ENCODE peak calls at places on chromosomes 4 and X, in six cellular contexts. One of them, this sample, is unnamed.

GRCh38 chr4:22077571-22077970 is 129.0 kb upstream of the KCNIP4 start:
- DNase-seq in fibroblast of lung: peak; percentile 19
- DNase-seq in GM23338: no peak
- DNase-seq in SK-N-SH: no peak
- DNase-seq in endothelial cell of umbilical vein: no peak
- DNase-seq in GM23248: peak; percentile 44
- DNase-seq in this sample: no peak

GRCh38 chr4:67122029-67122428 is 423.3 kb downstream of the CENPC start:
- DNase-seq in SK-N-SH: no peak
- DNase-seq in endothelial cell of umbilical vein: peak; percentile 1
- DNase-seq in fibroblast of lung: peak; percentile 1
- DNase-seq in GM23248: no peak
- DNase-seq in GM23338: peak; percentile 75
- DNase-seq in this sample: no peak

GRCh38 chr4:135464311-135464710 is 1262.7 kb upstream of the PABPC4L start:
- DNase-seq in GM23338: no peak
- DNase-seq in endothelial cell of umbilical vein: no peak
- DNase-seq in SK-N-SH: no peak
- DNase-seq in GM23248: no peak
- DNase-seq in fibroblast of lung: no peak
- DNase-seq in this sample: no peak

GRCh38 chr4:39054497-39054896 is 7.5 kb upstream of the KLHL5 start:
- DNase-seq in GM23338: no peak
- DNase-seq in SK-N-SH: no peak
- DNase-seq in endothelial cell of umbilical vein: no peak
- DNase-seq in GM23248: no peak
- DNase-seq in fibroblast of lung: no peak
- DNase-seq in this sample: no peak

GRCh38 chrX:148037020-148037419 is 55.9 kb downstream of the FMR1NB start:
- DNase-seq in SK-N-SH: no peak
- DNase-seq in GM23338: no peak
- DNase-seq in fibroblast of lung: no peak
- DNase-seq in GM23248: no peak
- DNase-seq in endothelial cell of umbilical vein: no peak
- DNase-seq in this sample: no peak

GRCh38 chr4:31657859-31658258 is 937.7 kb downstream of the PCDH7 start:
- DNase-seq in endothelial cell of umbilical vein: no peak
- DNase-seq in fibroblast of lung: peak; percentile 34
- DNase-seq in SK-N-SH: no peak
- DNase-seq in GM23338: no peak
- DNase-seq in GM23248: no peak
- DNase-seq in this sample: peak; percentile 26

GRCh38 chr4:8427761-8428287 is 12.7 kb downstream of the ACOX3 start:
- DNase-seq in fibroblast of lung: peak; percentile 68
- DNase-seq in endothelial cell of umbilical vein: peak; percentile 73
- DNase-seq in GM23248: peak; percentile 70
- DNase-seq in GM23338: peak; percentile 32
- DNase-seq in SK-N-SH: peak; percentile 39
- DNase-seq in this sample: peak; percentile 51

GRCh38 chrX:143437439-143437838 is 79.8 kb downstream of the SPANXN3 start:
- DNase-seq in SK-N-SH: peak; percentile 6
- DNase-seq in GM23248: no peak
- DNase-seq in GM23338: peak; percentile 53
- DNase-seq in fibroblast of lung: no peak
- DNase-seq in endothelial cell of umbilical vein: no peak
- DNase-seq in this sample: no peak

GRCh38 chrX:134171661-134172587 is 65.1 kb upstream of the CCDC160 start:
- DNase-seq in fibroblast of lung: no peak
- DNase-seq in endothelial cell of umbilical vein: peak; percentile 4
- DNase-seq in SK-N-SH: peak; percentile 64
- DNase-seq in GM23338: peak; percentile 66
- DNase-seq in GM23248: peak; percentile 11
- DNase-seq in this sample: no peak

GRCh38 chrX:40097101-40097491 is 662 bp downstream of the BCOR start:
- DNase-seq in endothelial cell of umbilical vein: no peak
- DNase-seq in SK-N-SH: peak; percentile 56
- DNase-seq in fibroblast of lung: no peak
- DNase-seq in GM23248: peak; percentile 53
- DNase-seq in GM23338: no peak
- DNase-seq in this sample: no peak

GRCh38 chrX:1767026-1767425 is 152.2 kb downstream of the ASMT start:
- DNase-seq in fibroblast of lung: no peak
- DNase-seq in GM23248: no peak
- DNase-seq in SK-N-SH: no peak
- DNase-seq in endothelial cell of umbilical vein: no peak
- DNase-seq in GM23338: peak; percentile 41
- DNase-seq in this sample: no peak

GRCh38 chr4:158411180-158411721 is 110.4 kb upstream of the RXFP1 start:
- DNase-seq in GM23338: no peak
- DNase-seq in SK-N-SH: no peak
- DNase-seq in GM23248: no peak
- DNase-seq in fibroblast of lung: no peak
- DNase-seq in endothelial cell of umbilical vein: no peak
- DNase-seq in this sample: no peak

GRCh38 chr4:55396305-55397023 is 707 bp downstream of the TMEM165 start:
- DNase-seq in endothelial cell of umbilical vein: peak; percentile 43
- DNase-seq in SK-N-SH: peak; percentile 79
- DNase-seq in GM23248: peak; percentile 73
- DNase-seq in GM23338: peak; percentile 73
- DNase-seq in fibroblast of lung: peak; percentile 43
- DNase-seq in this sample: peak; percentile 31

GRCh38 chr4:10461850-10462400 is 4.7 kb upstream of the ZNF518B start:
- DNase-seq in fibroblast of lung: no peak
- DNase-seq in GM23338: peak; percentile 53
- DNase-seq in endothelial cell of umbilical vein: no peak
- DNase-seq in SK-N-SH: no peak
- DNase-seq in GM23248: no peak
- DNase-seq in this sample: no peak

GRCh38 chr4:6352031-6352763 is 82.5 kb downstream of the WFS1 start:
- DNase-seq in endothelial cell of umbilical vein: no peak
- DNase-seq in fibroblast of lung: no peak
- DNase-seq in GM23338: no peak
- DNase-seq in SK-N-SH: no peak
- DNase-seq in GM23248: no peak
- DNase-seq in this sample: no peak

GRCh38 chr4:11487876-11488545 is 59.3 kb upstream of the HS3ST1 start:
- DNase-seq in endothelial cell of umbilical vein: no peak
- DNase-seq in fibroblast of lung: peak; percentile 87
- DNase-seq in SK-N-SH: no peak
- DNase-seq in GM23248: no peak
- DNase-seq in GM23338: no peak
- DNase-seq in this sample: peak; percentile 88

GRCh38 chr4:26048378-26048882 is 134.4 kb downstream of the SMIM20 start:
- DNase-seq in SK-N-SH: peak; percentile 32
- DNase-seq in fibroblast of lung: peak; percentile 92
- DNase-seq in GM23338: no peak
- DNase-seq in endothelial cell of umbilical vein: peak; percentile 54
- DNase-seq in GM23248: peak; percentile 96
- DNase-seq in this sample: peak; percentile 88

GRCh38 chrX:119477812-119478232 is 9.6 kb downstream of the SLC25A5 start:
- DNase-seq in SK-N-SH: no peak
- DNase-seq in GM23338: no peak
- DNase-seq in fibroblast of lung: peak; percentile 64
- DNase-seq in GM23248: peak; percentile 87
- DNase-seq in endothelial cell of umbilical vein: no peak
- DNase-seq in this sample: peak; percentile 68

GRCh38 chr4:153161599-153161971 is 42.7 kb upstream of the TRIM2 start:
- DNase-seq in fibroblast of lung: peak; percentile 55
- DNase-seq in endothelial cell of umbilical vein: peak; percentile 12
- DNase-seq in SK-N-SH: no peak
- DNase-seq in GM23248: peak; percentile 41
- DNase-seq in GM23338: no peak
- DNase-seq in this sample: peak; percentile 36

GRCh38 chrX:119667111-119667928 is 25.6 kb downstream of the SEPTIN6 start:
- DNase-seq in endothelial cell of umbilical vein: no peak
- DNase-seq in GM23248: no peak
- DNase-seq in SK-N-SH: peak; percentile 39
- DNase-seq in GM23338: no peak
- DNase-seq in fibroblast of lung: no peak
- DNase-seq in this sample: no peak

GRCh38 chr4:80305466-80305865 is 30.1 kb upstream of the CFAP299 start:
- DNase-seq in fibroblast of lung: peak; percentile 88
- DNase-seq in GM23338: no peak
- DNase-seq in GM23248: peak; percentile 91
- DNase-seq in SK-N-SH: no peak
- DNase-seq in endothelial cell of umbilical vein: no peak
- DNase-seq in this sample: peak; percentile 83

GRCh38 chr4:110865611-110866254 is 242.9 kb upstream of the PITX2 start:
- DNase-seq in GM23338: no peak
- DNase-seq in GM23248: peak; percentile 59
- DNase-seq in fibroblast of lung: peak; percentile 92
- DNase-seq in SK-N-SH: no peak
- DNase-seq in endothelial cell of umbilical vein: no peak
- DNase-seq in this sample: peak; percentile 90

GRCh38 chr4:185865901-185866328 is 53.9 kb upstream of the SORBS2 start:
- DNase-seq in fibroblast of lung: peak; percentile 89
- DNase-seq in GM23338: peak; percentile 23
- DNase-seq in GM23248: peak; percentile 43
- DNase-seq in endothelial cell of umbilical vein: no peak
- DNase-seq in SK-N-SH: no peak
- DNase-seq in this sample: peak; percentile 86

GRCh38 chr4:184819786-184820185 is 6.0 kb downstream of the ACSL1 start:
- DNase-seq in fibroblast of lung: no peak
- DNase-seq in GM23338: no peak
- DNase-seq in endothelial cell of umbilical vein: no peak
- DNase-seq in SK-N-SH: no peak
- DNase-seq in GM23248: no peak
- DNase-seq in this sample: no peak

GRCh38 chr4:184816962-184817361 is 8.8 kb downstream of the ACSL1 start:
- DNase-seq in endothelial cell of umbilical vein: no peak
- DNase-seq in SK-N-SH: no peak
- DNase-seq in fibroblast of lung: no peak
- DNase-seq in GM23338: no peak
- DNase-seq in GM23248: no peak
- DNase-seq in this sample: no peak

GRCh38 chr4:184815046-184815877 is 10.5 kb downstream of the ACSL1 start:
- DNase-seq in GM23338: no peak
- DNase-seq in GM23248: peak; percentile 80
- DNase-seq in fibroblast of lung: peak; percentile 81
- DNase-seq in SK-N-SH: peak; percentile 78
- DNase-seq in endothelial cell of umbilical vein: peak; percentile 39
- DNase-seq in this sample: peak; percentile 76

GRCh38 chr4:184817494-184818215 is 8.1 kb downstream of the ACSL1 start:
- DNase-seq in SK-N-SH: no peak
- DNase-seq in endothelial cell of umbilical vein: no peak
- DNase-seq in fibroblast of lung: no peak
- DNase-seq in GM23338: no peak
- DNase-seq in GM23248: no peak
- DNase-seq in this sample: no peak

DNA sequence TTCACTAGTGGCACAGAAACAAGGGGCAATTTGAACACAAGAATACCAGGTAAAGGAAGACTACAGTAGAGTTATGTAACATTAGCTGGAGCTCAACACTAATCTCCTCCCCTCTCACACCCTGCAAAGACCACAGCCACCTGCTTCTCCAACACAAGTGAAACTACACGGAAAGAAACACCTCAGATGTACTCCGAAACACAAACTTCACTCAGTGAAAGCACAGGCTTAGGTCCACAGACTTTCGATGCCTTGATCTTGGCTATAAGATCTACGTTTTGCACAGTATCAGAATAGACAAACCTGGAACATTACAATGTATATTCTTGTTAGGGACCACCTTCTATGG is 7.6 kb downstream of the ACSL1 start:
- DNase-seq in GM23248: no peak
- DNase-seq in endothelial cell of umbilical vein: no peak
- DNase-seq in GM23338: no peak
- DNase-seq in fibroblast of lung: no peak
- DNase-seq in SK-N-SH: no peak
- DNase-seq in this sample: no peak
- H3K4me2 ChIP-seq in GM23248: no peak overlapping the region
- H3K4me2 ChIP-seq in endothelial cell of umbilical vein: no peak overlapping the region
- H3K4me2 ChIP-seq in GM23338: no peak overlapping the region
- H3K4me2 ChIP-seq in fibroblast of lung: no peak overlapping the region
- H3K4me2 ChIP-seq in SK-N-SH: no peak overlapping the region
- H3K4me2 ChIP-seq in this sample: no peak overlapping the region

GRCh38 chr4:147811878-147812277 is 80.0 kb downstream of the ARHGAP10 start:
- DNase-seq in GM23248: no peak
- DNase-seq in fibroblast of lung: no peak
- DNase-seq in endothelial cell of umbilical vein: no peak
- DNase-seq in SK-N-SH: no peak
- DNase-seq in GM23338: no peak
- DNase-seq in this sample: no peak
- H3K4me1 ChIP-seq in GM23248: peaks cover 34% of the 10 kb centered on the region
- H3K4me1 ChIP-seq in fibroblast of lung: no peaks in the 10 kb centered on the region
- H3K4me1 ChIP-seq in endothelial cell of umbilical vein: no peaks in the 10 kb centered on the region
- H3K4me1 ChIP-seq in SK-N-SH: peaks cover 20% of the 10 kb centered on the region
- H3K4me1 ChIP-seq in GM23338: no peaks in the 10 kb centered on the region
- H3K4me1 ChIP-seq in this sample: peaks cover 6% of the 10 kb centered on the region

GRCh38 chr4:173212379-173212778 is 43.8 kb downstream of the GALNT7 start:
- DNase-seq in SK-N-SH: no peak
- DNase-seq in fibroblast of lung: peak; percentile 35
- DNase-seq in GM23338: no peak
- DNase-seq in endothelial cell of umbilical vein: no peak
- DNase-seq in GM23248: peak; percentile 12
- DNase-seq in this sample: no peak

GRCh38 chr4:173213296-173213695 is 44.7 kb downstream of the GALNT7 start:
- DNase-seq in fibroblast of lung: no peak
- DNase-seq in SK-N-SH: no peak
- DNase-seq in endothelial cell of umbilical vein: no peak
- DNase-seq in GM23248: no peak
- DNase-seq in GM23338: no peak
- DNase-seq in this sample: no peak

GRCh38 chr4:173211838-173212237 is 43.2 kb downstream of the GALNT7 start:
- DNase-seq in SK-N-SH: no peak
- DNase-seq in endothelial cell of umbilical vein: peak; percentile 53
- DNase-seq in GM23338: no peak
- DNase-seq in fibroblast of lung: peak; percentile 89
- DNase-seq in GM23248: peak; percentile 75
- DNase-seq in this sample: peak; percentile 82

GRCh38 chr4:173214661-173215060 is 46.0 kb downstream of the GALNT7 start:
- DNase-seq in fibroblast of lung: peak; percentile 76
- DNase-seq in SK-N-SH: no peak
- DNase-seq in GM23248: no peak
- DNase-seq in GM23338: no peak
- DNase-seq in endothelial cell of umbilical vein: no peak
- DNase-seq in this sample: peak; percentile 70

DNA sequence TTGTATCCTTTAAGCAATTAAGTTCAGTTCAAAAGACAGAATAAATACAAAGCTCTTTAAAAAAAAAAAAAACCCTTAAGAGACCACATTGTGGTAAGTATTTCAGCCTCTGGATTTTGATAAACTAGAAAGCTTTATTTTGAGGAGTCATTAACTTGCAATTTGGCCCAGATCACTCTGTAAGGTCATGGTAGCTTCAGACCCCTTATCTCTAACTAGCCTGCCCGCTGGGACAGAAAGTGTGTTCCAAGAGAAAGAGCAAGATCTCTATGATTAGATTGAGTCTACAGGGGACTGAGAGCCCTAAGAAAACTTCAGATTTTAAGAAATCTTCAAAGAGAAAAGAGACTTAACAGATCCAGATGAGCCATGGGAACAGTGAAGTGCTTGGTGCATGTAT is 45.6 kb downstream of the GALNT7 start:
- DNase-seq in GM23338: no peak
- DNase-seq in endothelial cell of umbilical vein: no peak
- DNase-seq in fibroblast of lung: peak; percentile 33
- DNase-seq in SK-N-SH: no peak
- DNase-seq in GM23248: no peak
- DNase-seq in this sample: peak; percentile 26
- H4K20me1 ChIP-seq in GM23338: no peaks in the 10 kb centered on the region
- H4K20me1 ChIP-seq in endothelial cell of umbilical vein: no peaks in the 10 kb centered on the region
- H4K20me1 ChIP-seq in fibroblast of lung: no peaks in the 10 kb centered on the region
- H4K20me1 ChIP-seq in SK-N-SH: no peaks in the 10 kb centered on the region
- H4K20me1 ChIP-seq in GM23248: no peaks in the 10 kb centered on the region
- H4K20me1 ChIP-seq in this sample: peaks cover 4% of the 10 kb centered on the region

GRCh38 chr4:133943081-133943480 is 258.5 kb downstream of the PABPC4L start:
- DNase-seq in fibroblast of lung: no peak
- DNase-seq in GM23248: no peak
- DNase-seq in SK-N-SH: no peak
- DNase-seq in endothelial cell of umbilical vein: no peak
- DNase-seq in GM23338: peak; percentile 51
- DNase-seq in this sample: no peak
- H3K4me2 ChIP-seq in fibroblast of lung: no peak overlapping the region
- H3K4me2 ChIP-seq in GM23248: no peak overlapping the region
- H3K4me2 ChIP-seq in SK-N-SH: no peak overlapping the region
- H3K4me2 ChIP-seq in endothelial cell of umbilical vein: no peak overlapping the region
- H3K4me2 ChIP-seq in GM23338: no peak overlapping the region
- H3K4me2 ChIP-seq in this sample: no peak overlapping the region